ENCODE peak calls at places on chromosomes 4 and X, in four cellular contexts. One of them, this sample, is unnamed.

GRCh38 chrX:13059676-13060499 is 15.5 kb upstream of the FAM9C start:
- DNase-seq in H9: no peak
- DNase-seq in activated CD8-positive, alpha-beta T cell treated with anti-CD3 and anti-CD28 coated beads for 36 hours: no peak
- DNase-seq in AG10803: peak; percentile 27
- DNase-seq in this sample: no peak

GRCh38 chr4:73839715-73840114 is 3.2 kb downstream of the CXCL6 start:
- DNase-seq in AG10803: no peak
- DNase-seq in activated CD8-positive, alpha-beta T cell treated with anti-CD3 and anti-CD28 coated beads for 36 hours: no peak
- DNase-seq in H9: no peak
- DNase-seq in this sample: no peak

GRCh38 chr4:4260185-4260751 is 12.2 kb upstream of the TMEM128 start:
- DNase-seq in H9: no peak
- DNase-seq in activated CD8-positive, alpha-beta T cell treated with anti-CD3 and anti-CD28 coated beads for 36 hours: peak; percentile 10
- DNase-seq in AG10803: peak; percentile 69
- DNase-seq in this sample: no peak

GRCh38 chr4:88613417-88613875 is 21.2 kb downstream of the HERC3 start:
- DNase-seq in AG10803: no peak
- DNase-seq in H9: no peak
- DNase-seq in activated CD8-positive, alpha-beta T cell treated with anti-CD3 and anti-CD28 coated beads for 36 hours: peak; percentile 43
- DNase-seq in this sample: no peak

GRCh38 chr4:109266236-109266635 is 36.2 kb downstream of the COL25A1 start:
- DNase-seq in activated CD8-positive, alpha-beta T cell treated with anti-CD3 and anti-CD28 coated beads for 36 hours: no peak
- DNase-seq in AG10803: no peak
- DNase-seq in H9: no peak
- DNase-seq in this sample: no peak

GRCh38 chr4:97720869-97721432 is 422.3 kb downstream of the STPG2 start:
- DNase-seq in activated CD8-positive, alpha-beta T cell treated with anti-CD3 and anti-CD28 coated beads for 36 hours: no peak
- DNase-seq in H9: no peak
- DNase-seq in AG10803: no peak
- DNase-seq in this sample: no peak

GRCh38 chrX:72060196-72060974 is 71.3 kb downstream of the RTL5 start:
- DNase-seq in H9: peak; percentile 59
- DNase-seq in AG10803: peak; percentile 1
- DNase-seq in activated CD8-positive, alpha-beta T cell treated with anti-CD3 and anti-CD28 coated beads for 36 hours: no peak
- DNase-seq in this sample: peak; percentile 17

GRCh38 chr4:110487873-110488272 is 11.9 kb downstream of the ENPEP start:
- DNase-seq in AG10803: peak; percentile 21
- DNase-seq in H9: no peak
- DNase-seq in activated CD8-positive, alpha-beta T cell treated with anti-CD3 and anti-CD28 coated beads for 36 hours: no peak
- DNase-seq in this sample: no peak

GRCh38 chr4:72340803-72341431 is 228.1 kb downstream of the ADAMTS3 start:
- DNase-seq in H9: no peak
- DNase-seq in AG10803: no peak
- DNase-seq in activated CD8-positive, alpha-beta T cell treated with anti-CD3 and anti-CD28 coated beads for 36 hours: no peak
- DNase-seq in this sample: no peak

GRCh38 chr4:70991596-70991995 is 1.9 kb upstream of the DCK start:
- DNase-seq in AG10803: no peak
- DNase-seq in activated CD8-positive, alpha-beta T cell treated with anti-CD3 and anti-CD28 coated beads for 36 hours: no peak
- DNase-seq in H9: no peak
- DNase-seq in this sample: no peak

GRCh38 chr4:107896158-107896645 is 35.1 kb upstream of the CYP2U1 start:
- DNase-seq in AG10803: peak; percentile 94
- DNase-seq in H9: no peak
- DNase-seq in activated CD8-positive, alpha-beta T cell treated with anti-CD3 and anti-CD28 coated beads for 36 hours: peak; percentile 5
- DNase-seq in this sample: no peak

GRCh38 chr4:182644326-182645050 is 272.7 kb downstream of the DCTD start:
- DNase-seq in activated CD8-positive, alpha-beta T cell treated with anti-CD3 and anti-CD28 coated beads for 36 hours: no peak
- DNase-seq in H9: no peak
- DNase-seq in AG10803: peak; percentile 82
- DNase-seq in this sample: no peak

GRCh38 chr4:7195138-7195510 is 2.8 kb downstream of the SORCS2 start:
- DNase-seq in AG10803: no peak
- DNase-seq in activated CD8-positive, alpha-beta T cell treated with anti-CD3 and anti-CD28 coated beads for 36 hours: no peak
- DNase-seq in H9: peak; percentile 14
- DNase-seq in this sample: no peak

GRCh38 chr4:7196283-7196651 is 3.9 kb downstream of the SORCS2 start:
- DNase-seq in AG10803: no peak
- DNase-seq in activated CD8-positive, alpha-beta T cell treated with anti-CD3 and anti-CD28 coated beads for 36 hours: no peak
- DNase-seq in H9: peak; percentile 18
- DNase-seq in this sample: no peak

GRCh38 chr4:7195546-7196282 is 3.4 kb downstream of the SORCS2 start:
- DNase-seq in activated CD8-positive, alpha-beta T cell treated with anti-CD3 and anti-CD28 coated beads for 36 hours: no peak
- DNase-seq in H9: peak; percentile 16
- DNase-seq in AG10803: peak; percentile 53
- DNase-seq in this sample: no peak

GRCh38 chr4:7193040-7193958 is 961 bp downstream of the SORCS2 start:
- DNase-seq in H9: peak; percentile 40
- DNase-seq in AG10803: no peak
- DNase-seq in activated CD8-positive, alpha-beta T cell treated with anti-CD3 and anti-CD28 coated beads for 36 hours: no peak
- DNase-seq in this sample: peak; percentile 41

DNA sequence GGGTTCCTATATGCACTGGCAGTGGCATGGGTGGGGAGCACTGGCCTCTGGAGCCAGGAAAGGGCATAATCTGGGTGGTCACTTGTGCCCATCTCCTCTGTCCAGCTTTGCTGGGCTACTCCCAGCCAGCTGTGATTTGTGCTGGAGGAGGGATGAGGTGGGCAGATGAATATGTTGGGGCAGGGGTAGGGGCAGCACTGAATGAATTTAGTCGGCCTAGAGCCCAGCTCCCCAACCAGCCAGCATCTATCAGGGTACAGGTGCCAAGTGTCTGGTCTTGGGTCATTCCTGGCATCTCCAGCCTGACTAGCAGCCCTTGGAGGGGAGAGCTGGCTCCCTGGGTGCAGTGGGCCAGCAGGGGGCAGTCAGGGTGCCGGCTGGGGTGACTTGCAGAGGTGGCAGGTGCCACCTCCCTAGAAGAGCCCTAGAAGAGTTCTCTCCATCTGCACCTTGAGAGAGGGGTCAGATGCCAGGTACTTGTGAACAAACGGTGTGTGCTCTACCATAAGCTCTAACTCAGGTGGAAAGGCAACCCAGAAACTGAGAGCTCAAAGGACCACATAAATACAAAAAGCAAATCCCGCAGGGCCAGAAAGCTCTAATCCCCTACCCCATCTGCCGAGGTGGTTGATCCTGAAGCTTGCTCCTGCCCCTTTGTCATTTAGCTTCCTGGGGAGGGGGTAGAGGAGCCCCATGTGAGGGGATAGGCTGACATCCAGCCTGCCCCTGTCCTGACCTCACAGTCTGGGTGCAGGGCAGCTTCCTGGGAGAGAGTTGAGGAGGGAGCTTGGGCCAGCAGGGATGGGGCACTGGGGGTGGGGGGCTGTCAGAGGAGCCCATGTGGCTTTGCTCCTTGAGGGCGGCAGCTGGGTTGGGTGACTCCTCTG is 2.2 kb downstream of the SORCS2 start:
- DNase-seq in activated CD8-positive, alpha-beta T cell treated with anti-CD3 and anti-CD28 coated beads for 36 hours: peak; percentile 40
- DNase-seq in AG10803: peak; percentile 37
- DNase-seq in H9: peak; percentile 37
- DNase-seq in this sample: peak; percentile 60
- TF ChIP-seq CTCF in activated CD8-positive, alpha-beta T cell treated with anti-CD3 and anti-CD28 coated beads for 36 hours: peak; percentile 29
- TF ChIP-seq CTCF in AG10803: peak; percentile 58
- TF ChIP-seq CTCF in H9: peak; percentile 55
- TF ChIP-seq CTCF in this sample: peak; percentile 45

DNA sequence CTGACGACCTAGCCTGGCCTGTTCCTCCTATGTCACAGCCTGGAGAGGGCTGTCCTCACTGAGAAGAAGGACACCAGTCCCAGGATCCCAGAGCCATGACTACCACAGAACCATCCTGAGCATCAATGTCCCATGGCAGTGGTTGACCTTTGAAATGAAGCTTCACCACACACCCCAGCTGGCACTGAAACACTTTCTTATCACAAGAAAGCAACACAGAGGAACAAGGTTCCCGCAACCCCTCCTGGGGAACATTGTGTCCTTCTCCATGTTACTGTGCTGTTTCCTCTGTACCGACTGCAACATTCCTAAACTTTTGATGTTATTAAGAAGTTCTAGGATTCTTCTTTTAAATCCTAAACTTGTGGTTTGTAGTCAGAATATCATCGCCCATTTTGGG is 21.2 kb upstream of the FAM156A start:
- DNase-seq in AG10803: no peak
- DNase-seq in activated CD8-positive, alpha-beta T cell treated with anti-CD3 and anti-CD28 coated beads for 36 hours: no peak
- DNase-seq in H9: no peak
- DNase-seq in this sample: no peak
- TF ChIP-seq CTCF in AG10803: no peak
- TF ChIP-seq CTCF in activated CD8-positive, alpha-beta T cell treated with anti-CD3 and anti-CD28 coated beads for 36 hours: no peak
- TF ChIP-seq CTCF in H9: no peak
- TF ChIP-seq CTCF in this sample: no peak

GRCh38 chrX:125132274-125132673 is 187.4 kb upstream of the TEX13C start:
- DNase-seq in H9: no peak
- DNase-seq in AG10803: no peak
- DNase-seq in activated CD8-positive, alpha-beta T cell treated with anti-CD3 and anti-CD28 coated beads for 36 hours: peak; percentile 1
- DNase-seq in this sample: no peak

GRCh38 chrX:125131146-125131545 is 188.5 kb upstream of the TEX13C start:
- DNase-seq in AG10803: no peak
- DNase-seq in H9: no peak
- DNase-seq in activated CD8-positive, alpha-beta T cell treated with anti-CD3 and anti-CD28 coated beads for 36 hours: no peak
- DNase-seq in this sample: no peak
- TF ChIP-seq CTCF in AG10803: peak; percentile 15
- TF ChIP-seq CTCF in H9: peak; percentile 65
- TF ChIP-seq CTCF in activated CD8-positive, alpha-beta T cell treated with anti-CD3 and anti-CD28 coated beads for 36 hours: no peak
- TF ChIP-seq CTCF in this sample: peak; percentile 12

DNA sequence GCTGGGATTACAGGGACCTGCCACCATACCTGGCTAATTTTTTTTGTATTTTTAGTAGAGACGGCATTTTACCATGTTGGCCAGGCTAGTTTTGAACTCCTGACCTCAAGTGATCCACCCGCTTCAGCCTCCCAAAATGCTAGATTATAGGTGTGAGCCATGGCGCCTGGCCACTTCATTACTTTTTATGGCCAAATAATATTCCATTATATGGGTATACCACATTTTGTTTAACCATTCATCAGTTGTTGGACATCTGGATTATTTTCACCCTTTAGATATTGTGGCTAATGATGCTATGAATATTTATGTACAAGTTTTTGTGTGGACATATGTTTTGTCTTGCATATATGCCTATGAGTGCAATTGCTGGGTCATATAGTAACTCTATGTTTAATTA is 8.6 kb upstream of the FHIP1A start:
- DNase-seq in H9: no peak
- DNase-seq in activated CD8-positive, alpha-beta T cell treated with anti-CD3 and anti-CD28 coated beads for 36 hours: no peak
- DNase-seq in AG10803: no peak
- DNase-seq in this sample: no peak
- TF ChIP-seq CTCF in H9: no peak
- TF ChIP-seq CTCF in activated CD8-positive, alpha-beta T cell treated with anti-CD3 and anti-CD28 coated beads for 36 hours: no peak
- TF ChIP-seq CTCF in AG10803: no peak
- TF ChIP-seq CTCF in this sample: no peak

This sample was measured in nephron progenitor cell.